ENCODE peak calls at places on chromosomes 5 and 9, in six cellular contexts. A is upper lobe of left lung, K is transverse colon, N is spleen, J is HCT116, H is breast epithelium. X is an unnamed sample.

GRCh38 chr5:6873359-6873758 is 160.1 kb downstream of the TENT4A start:
- DNase-seq in N (no peak), A (no peak), J (no peak), H (no peak), K (no peak), X (no peak)

GRCh38 chr5:25553082-25553481 is 908.3 kb upstream of the CDH10 start:
- DNase-seq in N (no peak), H (no peak), K (no peak), J (no peak), A (no peak), X (no peak)

GRCh38 chr5:179608131-179608581 is 15.3 kb downstream of the HNRNPH1 start:
- DNase-seq in K (no peak), N (peak), J (no peak), A (no peak), H (no peak), X (no peak)

GRCh38 chr5:58477760-58478159 is 13.5 kb upstream of the GAPT start:
- DNase-seq in K (no peak), H (no peak), J (no peak), N (no peak), A (no peak), X (no peak)

GRCh38 chr9:76459691-76460635 is 981 bp downstream of the GCNT1 start:
- DNase-seq in J (peak), N (peak), K (peak), A (peak), H (peak), X (peak)

GRCh38 chr9:113477661-113478060 is 14.1 kb downstream of the RGS3 start:
- DNase-seq in N (no peak), J (no peak), A (no peak), H (no peak), K (no peak), X (no peak)

GRCh38 chr5:77076961-77077820 is 9.9 kb downstream of the ZBED3 start:
- DNase-seq in N (peak), H (no peak), A (peak), K (peak), J (no peak), X (peak)

GRCh38 chr5:132025403-132025971 is 14.0 kb upstream of the ACSL6 start:
- DNase-seq in N (no peak), J (no peak), H (no peak), A (no peak), K (no peak), X (no peak)

GRCh38 chr9:126084696-126085095 is 241.9 kb upstream of the MVB12B start:
- DNase-seq in K (no peak), A (no peak), J (no peak), H (no peak), N (no peak), X (no peak)

GRCh38 chr9:115046199-115046598 is 71.8 kb downstream of the TNC start:
- DNase-seq in H (no peak), A (no peak), N (no peak), K (no peak), J (no peak), X (no peak)

GRCh38 chr5:77748160-77748559 is 28.0 kb downstream of the TBCA start:
- DNase-seq in K (no peak), N (no peak), A (no peak), J (no peak), H (no peak), X (no peak)

GRCh38 chr5:893137-893506 is 438 bp downstream of the TRIP13 start:
- DNase-seq in N (no peak), A (no peak), K (no peak), H (no peak), J (no peak), X (no peak)

GRCh38 chr5:112757468-112758208 is 20.0 kb downstream of the APC start:
- DNase-seq in H (no peak), N (no peak), A (no peak), K (no peak), J (peak), X (no peak)

GRCh38 chr9:89502038-89502601 is 4.2 kb upstream of the SEMA4D start:
- DNase-seq in H (no peak), J (no peak), N (no peak), K (no peak), A (no peak), X (no peak)

GRCh38 chr5:130166839-130167490 is 262.7 kb downstream of the CHSY3 start:
- DNase-seq in A (no peak), N (no peak), K (no peak), H (no peak), J (no peak), X (no peak)

GRCh38 chr5:34639852-34640626 is 16.1 kb upstream of the RAI14 start:
- DNase-seq in H (no peak), A (no peak), J (no peak), N (no peak), K (no peak), X (no peak)

GRCh38 chr5:148840531-148840930 is 14.1 kb downstream of the ADRB2 start:
- DNase-seq in N (no peak), K (no peak), J (no peak), A (no peak), H (no peak), X (no peak)

GRCh38 chr9:70590264-70590646 is 175.8 kb upstream of the KLF9 start:
- DNase-seq in J (no peak), A (no peak), H (no peak), N (no peak), K (no peak), X (no peak)

GRCh38 chr5:67855523-67855922 is 360.0 kb upstream of the PIK3R1 start:
- DNase-seq in K (no peak), J (no peak), H (no peak), A (no peak), N (no peak), X (no peak)

GRCh38 chr5:131363811-131364506 is 100.1 kb downstream of the CDC42SE2 start:
- DNase-seq in H (no peak), N (no peak), K (no peak), A (no peak), J (no peak), X (no peak)

DNA sequence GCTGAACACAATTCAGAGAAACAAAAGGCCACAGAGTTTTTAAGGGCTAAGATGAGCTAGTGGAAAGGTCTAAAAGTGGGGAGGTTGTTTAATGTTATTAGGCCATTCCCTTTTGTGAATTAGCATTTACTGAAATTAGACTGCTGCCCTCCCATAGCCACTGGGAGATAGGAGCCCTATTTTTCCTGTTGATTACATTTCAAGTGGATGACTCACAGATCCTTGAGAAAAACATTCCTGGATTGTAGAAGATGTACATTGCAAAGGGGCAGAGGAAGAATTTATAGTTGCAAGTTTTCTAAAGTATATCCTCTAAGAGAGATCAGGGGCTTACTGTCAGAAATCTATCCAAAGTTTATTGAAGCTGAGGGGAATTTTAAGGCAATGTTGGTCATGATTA is 367.1 kb upstream of the IZUMO3 start:
- DNase-seq in K (no peak), A (no peak), N (no peak), J (no peak), H (no peak), X (no peak)
- H3K27ac ChIP-seq in K (no peak), A (no peak), N (no peak), J (no peak), H (no peak), X (no peak)

DNA sequence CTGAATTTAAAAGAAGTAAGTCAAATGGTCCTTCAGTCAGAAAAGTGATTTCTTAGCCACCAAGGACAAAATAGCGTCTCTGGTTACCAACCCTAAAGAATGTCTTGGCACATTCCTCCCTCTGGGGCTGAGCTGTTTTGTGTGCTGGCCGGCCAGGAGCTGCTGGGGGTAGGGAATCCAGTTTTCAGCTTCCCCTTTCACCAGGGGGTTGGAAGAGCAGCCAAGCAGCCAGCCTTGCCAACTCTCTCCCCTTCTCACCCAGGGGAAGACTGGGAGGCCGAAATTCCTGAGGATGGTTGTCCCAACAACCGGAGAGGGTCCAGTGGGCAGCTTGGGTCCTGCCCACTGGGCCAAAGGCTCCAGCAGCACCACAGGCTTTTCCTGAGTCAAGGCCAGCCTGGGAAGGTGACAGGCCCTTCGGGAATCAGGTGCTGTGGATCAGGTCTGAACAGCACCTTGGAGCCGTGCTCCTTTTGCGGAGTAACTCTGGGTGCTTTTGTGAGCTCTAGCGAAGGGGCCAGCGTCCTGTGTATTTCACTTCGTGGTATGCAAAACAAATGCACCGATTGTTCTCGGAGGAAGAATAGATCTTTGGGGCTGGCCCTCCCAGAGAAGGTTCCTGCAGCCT is 4.2 kb downstream of the WWC1 start:
- DNase-seq in K (no peak), H (peak), A (no peak), N (no peak), J (no peak), X (peak)
- TF ChIP-seq POLR2AphosphoS5 in K (no peak), H (peak), A (no peak), N (no peak), J (no peak), X (no peak)

GRCh38 chr5:177552839-177553455 is 1.4 kb downstream of the FAM193B start:
- DNase-seq in J (no peak), A (no peak), K (no peak), H (no peak), N (peak), X (no peak)

GRCh38 chr5:177555665-177556064 is 1.3 kb upstream of the FAM193B start:
- DNase-seq in J (no peak), K (no peak), N (no peak), A (no peak), H (no peak), X (no peak)

GRCh38 chr5:177553671-177554429 is 513 bp downstream of the FAM193B start:
- DNase-seq in J (no peak), H (peak), N (peak), K (peak), A (no peak), X (peak)

GRCh38 chr5:177555228-177555627 is 865 bp upstream of the FAM193B start:
- DNase-seq in K (no peak), A (no peak), J (no peak), H (no peak), N (no peak), X (no peak)

DNA sequence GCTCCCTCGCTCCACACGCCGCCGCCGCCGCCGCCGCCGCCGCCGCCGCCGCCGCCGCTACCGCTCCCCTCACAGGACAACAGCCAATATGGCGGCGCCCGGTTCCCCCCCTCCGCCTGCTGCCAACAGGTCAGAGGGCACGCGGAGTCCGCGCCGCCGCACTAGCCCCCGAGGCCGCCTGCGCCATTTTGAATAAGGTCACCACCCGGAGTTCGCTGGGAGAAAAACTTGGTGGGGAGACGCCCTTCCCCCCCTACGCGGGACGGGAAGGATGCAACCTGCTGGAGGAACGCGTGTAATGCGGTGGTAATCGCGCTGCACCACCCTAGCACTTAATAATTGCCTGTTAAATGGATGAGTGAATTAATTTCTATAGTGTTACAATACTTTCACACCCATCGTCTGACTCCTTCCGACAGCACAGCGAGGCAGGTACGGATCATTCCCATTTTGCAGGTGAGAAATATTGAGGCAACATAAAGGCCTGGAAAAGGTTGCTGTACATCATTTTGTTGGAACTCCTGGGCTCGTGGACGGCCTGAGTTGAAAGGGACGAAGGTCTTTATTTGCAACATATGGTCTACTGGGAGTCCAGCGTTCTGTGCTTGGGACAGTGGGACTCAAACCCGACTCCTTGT is at the start of gene FAM193B:
- DNase-seq in N (peak), K (peak), J (peak), A (peak), H (peak), X (peak)
- TF ChIP-seq POLR2A in N (no peak), K (no peak), J (no peak), A (peak), H (no peak), X (no peak)

GRCh38 chr5:135719428-135720063 is 114.9 kb upstream of the SLC25A48 start:
- DNase-seq in A (no peak), K (peak), J (no peak), H (no peak), N (no peak), X (no peak)

GRCh38 chr5:135721548-135722090 is 112.8 kb upstream of the SLC25A48 start:
- DNase-seq in H (no peak), N (no peak), J (no peak), A (no peak), K (no peak), X (no peak)

GRCh38 chr5:135723451-135723850 is 111.0 kb upstream of the SLC25A48 start:
- DNase-seq in J (no peak), K (no peak), A (no peak), N (no peak), H (no peak), X (no peak)

GRCh38 chr5:135718151-135718550 is 116.3 kb upstream of the SLC25A48 start:
- DNase-seq in A (no peak), J (peak), H (no peak), K (no peak), N (no peak), X (no peak)

GRCh38 chr5:135720191-135720590 is 114.3 kb upstream of the SLC25A48 start:
- DNase-seq in K (no peak), H (no peak), A (no peak), N (no peak), J (no peak), X (no peak)
- H3K27ac ChIP-seq in K (no peak), H (no peak), A (no peak), N (no peak), J (no peak), X (no peak)

X was measured in stomach.